ENCODE peak calls at places on chromosomes 4 and X, in seven cellular contexts. M is adipocyte; E is stimulated activated naive B cell treated with anti-CD40 and anti-IgM and Interleukin-4, amounts not matched to agents 10 μg/mL and 1 μg/mL and 100 μg/mL, for 72 hours; F is aorta; Q is T-helper 2 cell; D is activated T-cell treated with anti-CD3 and anti-CD28 coated beads, Interleukin-2, amount 50 U/mL, for 48 hours; N is stimulated activated CD4-positive, alpha-beta T cell treated with anti-CD3 and anti-CD28 coated beads, Interleukin-15, amount 100 ng/mL, for 1 hour. U is an unnamed sample.

GRCh38 chr4:37268311-37268710 is 23.8 kb downstream of the NWD2 start:
- DNase-seq in E (no peak), Q (no peak), M (no peak), F (no peak), N (no peak), D (no peak), U (no peak)

GRCh38 chr4:159150838-159151390 is 48.0 kb downstream of the RAPGEF2 start:
- DNase-seq in N (no peak), F (no peak), D (no peak), M (no peak), Q (no peak), E (no peak), U (no peak)

GRCh38 chrX:153440556-153441135 is 5.2 kb downstream of the TREX2 start:
- DNase-seq in D (no peak), Q (no peak), E (no peak), F (no peak), N (no peak), M (no peak), U (no peak)

GRCh38 chr4:63728480-63729177 is 680.6 kb downstream of the TECRL start:
- DNase-seq in N (no peak), Q (no peak), D (no peak), E (no peak), F (no peak), M (no peak), U (no peak)

GRCh38 chr4:86338989-86339388 is 20.9 kb downstream of the MAPK10 start:
- DNase-seq in N (no peak), E (no peak), D (no peak), M (peak), F (no peak), Q (no peak), U (no peak)

GRCh38 chr4:152265149-152265621 is 270.7 kb downstream of the FBXW7 start:
- DNase-seq in E (no peak), Q (no peak), N (no peak), M (no peak), F (no peak), D (no peak), U (no peak)

GRCh38 chrX:70176938-70177533 is at the start of gene DGAT2L6:
- DNase-seq in E (peak), D (no peak), F (no peak), M (no peak), Q (no peak), N (no peak), U (no peak)

GRCh38 chrX:11180571-11180970 is 69.4 kb downstream of the HCCS start:
- DNase-seq in M (no peak), Q (no peak), D (no peak), N (no peak), F (no peak), E (no peak), U (no peak)

GRCh38 chr4:99276454-99276853 is 14.3 kb downstream of the ADH1A start:
- DNase-seq in M (no peak), E (no peak), Q (no peak), D (no peak), F (no peak), N (no peak), U (no peak)

GRCh38 chrX:18561020-18561419 is 110.9 kb downstream of the RS1 start:
- DNase-seq in M (no peak), Q (no peak), N (no peak), D (no peak), F (no peak), E (no peak), U (no peak)

U was measured in mesothelial cell of epicardium.